ENCODE peak calls at places on chromosome 7, in five cellular contexts. D, J, F, P and Y are unnamed samples.

GRCh38 chr7:158695726-158696452 is 8.7 kb downstream of the NCAPG2 start:
- DNase-seq in D (peak; percentile 54), F (no peak), P (no peak), J (peak; percentile 77), Y (peak; percentile 84)

GRCh38 chr7:18762189-18762588 is 266.6 kb downstream of the HDAC9 start:
- DNase-seq in J (peak; percentile 66), F (no peak), D (no peak), P (no peak), Y (peak; percentile 18)

GRCh38 chr7:44595934-44596635 is 10.3 kb upstream of the OGDH start:
- DNase-seq in F (no peak), J (peak; percentile 16), P (no peak), D (no peak), Y (peak; percentile 34)

GRCh38 chr7:158891922-158892321 is 35.6 kb downstream of the DYNC2I1 start:
- DNase-seq in J (no peak), P (no peak), F (no peak), D (no peak), Y (no peak)

GRCh38 chr7:155375337-155376277 is 77.9 kb downstream of the INSIG1 start:
- DNase-seq in J (no peak), P (no peak), D (no peak), F (no peak), Y (no peak)

GRCh38 chr7:22591271-22591670 is 91.3 kb upstream of the STEAP1B start:
- DNase-seq in J (no peak), P (no peak), F (no peak), D (peak; percentile 53), Y (no peak)

GRCh38 chr7:137682596-137682995 is 164.2 kb downstream of the DGKI start:
- DNase-seq in F (no peak), P (no peak), D (peak; percentile 95), J (peak; percentile 88), Y (no peak)

GRCh38 chr7:46819819-46820218 is 762.1 kb downstream of the TNS3 start:
- DNase-seq in F (no peak), J (no peak), D (no peak), P (no peak), Y (no peak)

GRCh38 chr7:32495298-32496051 is at the start of gene AVL9:
- DNase-seq in D (peak; percentile 95), F (peak; percentile 89), P (peak; percentile 94), J (peak; percentile 93), Y (peak; percentile 96)

GRCh38 chr7:133945497-133945896 is 181.6 kb upstream of the LRGUK start:
- DNase-seq in D (peak; percentile 99), P (no peak), J (no peak), F (no peak), Y (no peak)

GRCh38 chr7:23298141-23298851 is 843 bp upstream of the MALSU1 start:
- DNase-seq in F (no peak), J (peak; percentile 72), D (peak; percentile 45), P (no peak), Y (no peak)

GRCh38 chr7:40621592-40621998 is 486.8 kb downstream of the SUGCT start:
- DNase-seq in F (no peak), J (no peak), D (no peak), P (no peak), Y (no peak)

GRCh38 chr7:102170417-102170970 is 116.2 kb upstream of the SH2B2 start:
- DNase-seq in J (no peak), P (no peak), D (no peak), F (no peak), Y (peak; percentile 23)

GRCh38 chr7:17086403-17086802 is 204.6 kb upstream of the AGR3 start:
- DNase-seq in J (no peak), F (no peak), D (no peak), P (no peak), Y (no peak)

GRCh38 chr7:17090751-17091150 is 207.7 kb upstream of the AHR start:
- DNase-seq in J (peak; percentile 86), P (no peak), D (peak; percentile 3), F (no peak), Y (no peak)

GRCh38 chr7:17084166-17084475 is 202.3 kb upstream of the AGR3 start:
- DNase-seq in J (no peak), P (no peak), D (no peak), F (no peak), Y (no peak)

GRCh38 chr7:17083392-17084165 is 201.8 kb upstream of the AGR3 start:
- DNase-seq in J (no peak), D (no peak), P (no peak), F (no peak), Y (no peak)

DNA sequence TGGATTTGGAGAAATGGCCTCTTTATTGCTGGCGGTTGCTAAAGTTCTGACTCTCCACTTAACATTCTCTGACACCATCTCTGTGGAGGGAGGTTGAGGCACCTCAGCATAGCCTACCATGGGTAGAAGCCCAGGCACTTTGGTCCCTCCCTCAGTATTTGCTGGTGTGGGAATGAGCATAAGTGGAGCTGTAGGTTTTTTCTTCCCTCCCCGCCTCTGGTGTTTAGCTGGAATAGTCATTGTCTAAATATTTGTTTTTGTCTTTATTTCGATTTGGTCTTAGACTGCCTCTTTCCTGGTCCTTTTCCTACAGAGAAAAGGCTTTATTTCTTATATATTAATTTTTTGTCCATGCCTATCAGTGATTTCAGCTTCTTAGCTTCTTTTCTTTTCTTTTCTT is 203.4 kb upstream of the AGR3 start:
- DNase-seq in F (no peak), P (no peak), D (no peak), J (no peak), Y (no peak)
- H3K27ac ChIP-seq in F (no peak overlapping the region), P (no peak overlapping the region), D (no peak overlapping the region), J (no peak overlapping the region), Y (no peak overlapping the region)

GRCh38 chr7:36188266-36188665 is 35.2 kb downstream of the EEPD1 start:
- DNase-seq in J (no peak), F (no peak), P (no peak), D (no peak), Y (no peak)

GRCh38 chr7:36186841-36187240 is 33.8 kb downstream of the EEPD1 start:
- DNase-seq in D (no peak), F (no peak), J (peak; percentile 50), P (no peak), Y (no peak)

GRCh38 chr7:36185732-36186131 is 32.7 kb downstream of the EEPD1 start:
- DNase-seq in F (no peak), J (peak; percentile 42), D (peak; percentile 12), P (no peak), Y (peak; percentile 35)

GRCh38 chr7:36185092-36185491 is 32.0 kb downstream of the EEPD1 start:
- DNase-seq in F (no peak), J (no peak), P (no peak), D (no peak), Y (no peak)

GRCh38 chr7:36186359-36186758 is 33.3 kb downstream of the EEPD1 start:
- DNase-seq in P (no peak), F (no peak), D (no peak), J (peak; percentile 61), Y (no peak)
- H3K9me3 ChIP-seq in P (no peaks in the 10 kb centered on the region), F (no peaks in the 10 kb centered on the region), D (no peaks in the 10 kb centered on the region), J (no peaks in the 10 kb centered on the region), Y (no peaks in the 10 kb centered on the region)

GRCh38 chr7:71784781-71785180 is 627.4 kb downstream of the CALN1 start:
- DNase-seq in P (no peak), F (no peak), J (no peak), D (no peak), Y (no peak)
- H3K18ac ChIP-seq in P (no peak overlapping the region), F (no peak overlapping the region), J (no peak overlapping the region), D (no peak overlapping the region), Y (no peak overlapping the region)

DNA sequence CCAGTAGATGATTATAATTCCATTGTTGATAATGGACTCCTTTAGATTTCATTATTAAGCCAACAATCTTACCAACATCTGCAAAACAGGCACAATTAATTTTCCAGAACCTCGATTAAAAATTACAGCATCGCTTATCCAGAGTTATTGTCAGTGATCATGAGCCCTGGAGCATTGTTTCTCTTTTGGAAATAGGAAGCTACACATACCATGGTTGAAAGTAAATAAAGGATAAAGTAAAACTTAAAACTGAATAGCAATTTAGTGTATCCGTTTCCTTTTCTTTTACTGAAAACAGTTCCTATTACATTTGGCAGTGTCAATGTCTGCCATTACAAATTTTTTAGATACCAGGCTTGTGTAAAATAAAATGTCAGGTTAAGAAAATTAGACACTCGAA is 9.9 kb upstream of the HOXA2 start:
- DNase-seq in F (no peak), P (no peak), J (peak; percentile 25), D (no peak), Y (no peak)
- H3K27ac ChIP-seq in F (no peak overlapping the region), P (no peak overlapping the region), J (peak overlapping the region; percentile 99), D (no peak overlapping the region), Y (peak overlapping the region; percentile 77)

GRCh38 chr7:106177295-106177690 is 65.2 kb upstream of the SYPL1 start:
- DNase-seq in F (no peak), P (no peak), J (peak; percentile 24), D (no peak), Y (peak; percentile 26)
- H3K9me3 ChIP-seq in F (no peaks in the 10 kb centered on the region), P (no peaks in the 10 kb centered on the region), J (no peaks in the 10 kb centered on the region), D (no peaks in the 10 kb centered on the region), Y (no peaks in the 10 kb centered on the region)

GRCh38 chr7:142797342-142797798 is 26.6 kb downstream of the PRSS2 start:
- DNase-seq in P (no peak), F (no peak), J (no peak), D (no peak), Y (no peak)

GRCh38 chr7:142796501-142797341 is 26.0 kb downstream of the PRSS2 start:
- DNase-seq in F (no peak), J (no peak), P (no peak), D (no peak), Y (no peak)

GRCh38 chr7:142795339-142795863 is 24.6 kb downstream of the PRSS2 start:
- DNase-seq in P (no peak), J (no peak), F (peak; percentile 77), D (no peak), Y (no peak)

GRCh38 chr7:142797799-142798377 is 27.1 kb downstream of the PRSS2 start:
- DNase-seq in P (no peak), J (no peak), D (no peak), F (no peak), Y (no peak)

GRCh38 chr7:142796001-142796500 is 25.3 kb downstream of the PRSS2 start:
- DNase-seq in F (no peak), P (no peak), D (no peak), J (no peak), Y (no peak)
- H3K18ac ChIP-seq in F (peak overlapping the region; percentile 91), P (peak overlapping the region; percentile 73), D (no peak overlapping the region), J (no peak overlapping the region), Y (no peak overlapping the region)